ENCODE peak calls at places on chromosomes 2 and 18, in six cellular contexts. B is activated T-cell treated with anti-CD3 and anti-CD28 coated beads, Interleukin-2, amount 50 U/mL, for 72 hours; U is stimulated activated CD4-positive, alpha-beta T cell treated with anti-CD3 and anti-CD28 coated beads, Interleukin-1b, Interleukin-23, amount 100 ng/mL, for 24 hours; E is uterus; J is fibroblast of the conjunctiva; X is NCI-H510A. A is an unnamed sample.

GRCh38 chr2:232480201-232481190 is 7.1 kb downstream of the ECEL1 start:
- DNase-seq in B (no peak), E (no peak), U (no peak), X (no peak), J (no peak), A (no peak)

GRCh38 chr2:59301466-59302402 is 1060.6 kb upstream of the FANCL start:
- DNase-seq in E (peak), J (peak), X (no peak), B (no peak), U (no peak), A (peak)

GRCh38 chr2:190763901-190764514 is 115.1 kb downstream of the NAB1 start:
- DNase-seq in B (peak), E (no peak), J (no peak), X (no peak), U (no peak), A (no peak)

GRCh38 chr2:134919360-134920210 is 963 bp downstream of the CCNT2 start:
- DNase-seq in B (peak), U (peak), J (no peak), E (peak), X (peak), A (peak)

GRCh38 chr2:167240671-167241070 is 352.4 kb downstream of the XIRP2 start:
- DNase-seq in E (no peak), X (no peak), B (no peak), U (no peak), J (no peak), A (no peak)

GRCh38 chr18:68215931-68216330 is 499.0 kb downstream of the TMX3 start:
- DNase-seq in U (no peak), X (no peak), J (no peak), B (no peak), E (no peak), A (no peak)

GRCh38 chr2:16394072-16394985 is 271.3 kb downstream of the CYRIA start:
- DNase-seq in U (no peak), B (no peak), E (no peak), J (no peak), X (no peak), A (peak)

GRCh38 chr2:28633739-28634138 is 117.9 kb upstream of the PPP1CB start:
- DNase-seq in X (no peak), E (peak), J (peak), B (no peak), U (no peak), A (no peak)

GRCh38 chr2:233460726-233461431 is 105.7 kb downstream of the USP40 start:
- DNase-seq in B (no peak), X (peak), U (no peak), J (no peak), E (no peak), A (no peak)

GRCh38 chr2:75498907-75499306 is 61.8 kb downstream of the EVA1A start:
- DNase-seq in B (no peak), X (no peak), J (no peak), E (no peak), U (no peak), A (no peak)